ENCODE peak calls at places on chromosome 4, in four cellular contexts. One of them, this sample, is unnamed. For H3K4me1 and H3K36me3, the result is how much of the 10 kb centered on the place peaks cover.

GRCh38 chr4:126784966-126785580 is 847.7 kb upstream of the INTU start:
- DNase-seq in aorta: no peak
- DNase-seq in PC-3: no peak
- DNase-seq in HepG2: no peak
- DNase-seq in this sample: no peak

GRCh38 chr4:69167300-69167699 is 47.2 kb downstream of the UGT2B11 start:
- DNase-seq in HepG2: no peak
- DNase-seq in aorta: no peak
- DNase-seq in PC-3: no peak
- DNase-seq in this sample: no peak

GRCh38 chr4:144699565-144699964 is 53.6 kb downstream of the HHIP start:
- DNase-seq in aorta: no peak
- DNase-seq in HepG2: no peak
- DNase-seq in PC-3: peak
- DNase-seq in this sample: no peak

GRCh38 chr4:41129128-41129754 is 85.1 kb downstream of the APBB2 start:
- DNase-seq in PC-3: no peak
- DNase-seq in HepG2: no peak
- DNase-seq in aorta: no peak
- DNase-seq in this sample: no peak

GRCh38 chr4:122775039-122775438 is 42.5 kb downstream of the BBS12 start:
- DNase-seq in aorta: no peak
- DNase-seq in PC-3: no peak
- DNase-seq in HepG2: no peak
- DNase-seq in this sample: no peak

GRCh38 chr4:181845617-181846016 is 397.6 kb upstream of the TENM3 start:
- DNase-seq in aorta: no peak
- DNase-seq in HepG2: no peak
- DNase-seq in PC-3: no peak
- DNase-seq in this sample: no peak

GRCh38 chr4:57282556-57283310 is 172.5 kb upstream of the IGFBP7 start:
- DNase-seq in aorta: no peak
- DNase-seq in PC-3: no peak
- DNase-seq in HepG2: no peak
- DNase-seq in this sample: no peak

GRCh38 chr4:5780831-5781480 is 70.0 kb downstream of the EVC start:
- DNase-seq in HepG2: no peak
- DNase-seq in PC-3: no peak
- DNase-seq in aorta: no peak
- DNase-seq in this sample: peak

GRCh38 chr4:62804075-62804474 is 1603.9 kb downstream of the ADGRL3 start:
- DNase-seq in PC-3: no peak
- DNase-seq in HepG2: no peak
- DNase-seq in aorta: no peak
- DNase-seq in this sample: no peak

GRCh38 chr4:165440415-165440882 is 61.6 kb downstream of the CPE start:
- DNase-seq in PC-3: peak
- DNase-seq in aorta: no peak
- DNase-seq in HepG2: peak
- DNase-seq in this sample: no peak

GRCh38 chr4:75542824-75543223 is 13.0 kb upstream of the ODAPH start:
- DNase-seq in HepG2: no peak
- DNase-seq in PC-3: peak
- DNase-seq in aorta: no peak
- DNase-seq in this sample: no peak

GRCh38 chr4:183289688-183290087 is 30.4 kb downstream of the CLDN22 start:
- DNase-seq in HepG2: no peak
- DNase-seq in PC-3: no peak
- DNase-seq in aorta: no peak
- DNase-seq in this sample: no peak

GRCh38 chr4:71167083-71167482 is 171.7 kb upstream of the SLC4A4 start:
- DNase-seq in aorta: no peak
- DNase-seq in HepG2: no peak
- DNase-seq in PC-3: no peak
- DNase-seq in this sample: no peak

GRCh38 chr4:141782205-141782604 is 145.8 kb downstream of the IL15 start:
- DNase-seq in HepG2: no peak
- DNase-seq in PC-3: no peak
- DNase-seq in aorta: no peak
- DNase-seq in this sample: no peak

GRCh38 chr4:108731001-108731400 is 31.9 kb downstream of the ETNPPL start:
- DNase-seq in PC-3: no peak
- DNase-seq in HepG2: no peak
- DNase-seq in aorta: no peak
- DNase-seq in this sample: no peak

GRCh38 chr4:180057891-180058643 is 2185.1 kb upstream of the TENM3 start:
- DNase-seq in HepG2: no peak
- DNase-seq in PC-3: no peak
- DNase-seq in aorta: no peak
- DNase-seq in this sample: no peak

GRCh38 chr4:37976513-37976912 is 16.3 kb downstream of the PTTG2 start:
- DNase-seq in aorta: no peak
- DNase-seq in PC-3: no peak
- DNase-seq in HepG2: peak
- DNase-seq in this sample: no peak

GRCh38 chr4:128879971-128880370 is 70.5 kb downstream of the JADE1 start:
- DNase-seq in aorta: no peak
- DNase-seq in PC-3: no peak
- DNase-seq in HepG2: no peak
- DNase-seq in this sample: no peak

GRCh38 chr4:128879283-128879682 is 69.8 kb downstream of the JADE1 start:
- DNase-seq in HepG2: no peak
- DNase-seq in PC-3: no peak
- DNase-seq in aorta: no peak
- DNase-seq in this sample: no peak

GRCh38 chr4:128876194-128876593 is 66.7 kb downstream of the JADE1 start:
- DNase-seq in PC-3: no peak
- DNase-seq in aorta: no peak
- DNase-seq in HepG2: no peak
- DNase-seq in this sample: no peak

GRCh38 chr4:128877934-128878333 is 68.4 kb downstream of the JADE1 start:
- DNase-seq in PC-3: no peak
- DNase-seq in aorta: no peak
- DNase-seq in HepG2: no peak
- DNase-seq in this sample: no peak

GRCh38 chr4:128880662-128881061 is 71.2 kb downstream of the JADE1 start:
- DNase-seq in aorta: no peak
- DNase-seq in HepG2: no peak
- DNase-seq in PC-3: no peak
- DNase-seq in this sample: no peak
- H3K4me1 ChIP-seq in aorta: under half
- H3K4me1 ChIP-seq in HepG2: under half
- H3K4me1 ChIP-seq in PC-3: under half
- H3K4me1 ChIP-seq in this sample: under half

DNA sequence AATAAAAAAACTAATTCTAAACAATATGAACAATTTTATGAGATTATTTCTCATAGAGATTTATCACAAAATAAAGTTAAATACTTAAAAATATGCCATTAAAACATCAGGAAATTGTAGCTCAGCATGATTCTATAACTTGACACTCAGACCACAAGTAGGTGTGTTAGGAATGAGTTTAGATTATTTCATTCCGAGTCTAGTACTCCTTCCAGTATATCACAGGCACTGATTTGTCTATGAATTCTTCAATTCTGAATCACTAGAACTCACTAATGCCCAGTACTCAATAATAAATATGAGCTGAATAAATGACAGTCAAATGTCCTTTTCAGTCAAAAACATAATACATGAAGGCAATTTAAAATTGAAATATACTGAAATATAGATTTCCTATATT is 22.2 kb downstream of the BOD1L1 start:
- DNase-seq in PC-3: no peak
- DNase-seq in aorta: no peak
- DNase-seq in HepG2: no peak
- DNase-seq in this sample: no peak
- H3K36me3 ChIP-seq in PC-3: half or more
- H3K36me3 ChIP-seq in aorta: under half
- H3K36me3 ChIP-seq in HepG2: under half
- H3K36me3 ChIP-seq in this sample: half or more

GRCh38 chr4:26907731-26908599 is 47.3 kb downstream of the STIM2 start:
- DNase-seq in HepG2: no peak
- DNase-seq in aorta: no peak
- DNase-seq in PC-3: no peak
- DNase-seq in this sample: no peak
- H3K4me1 ChIP-seq in HepG2: under half
- H3K4me1 ChIP-seq in aorta: under half
- H3K4me1 ChIP-seq in PC-3: under half
- H3K4me1 ChIP-seq in this sample: under half

DNA sequence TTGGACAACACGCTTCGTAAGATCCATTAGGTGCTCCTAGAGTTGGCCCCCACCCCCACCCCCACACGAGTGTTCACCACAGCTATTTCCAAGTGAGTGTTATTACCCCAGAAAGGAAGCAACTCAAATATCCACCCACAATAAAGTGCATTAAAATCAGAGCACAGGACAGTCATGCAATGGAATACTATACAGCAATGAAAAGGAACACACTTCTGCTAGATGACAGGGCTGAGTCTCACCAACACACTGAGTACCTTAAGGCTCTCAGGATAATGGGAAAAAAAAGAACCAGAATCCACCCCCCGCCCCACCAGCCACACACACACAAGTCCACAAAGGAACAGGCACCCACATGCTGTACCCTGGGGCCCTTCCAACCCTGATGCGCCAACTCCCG is 21.0 kb downstream of the LRPAP1 start:
- DNase-seq in PC-3: no peak
- DNase-seq in HepG2: no peak
- DNase-seq in aorta: no peak
- DNase-seq in this sample: no peak
- H3K36me3 ChIP-seq in PC-3: under half
- H3K36me3 ChIP-seq in HepG2: under half
- H3K36me3 ChIP-seq in aorta: under half
- H3K36me3 ChIP-seq in this sample: half or more

GRCh38 chr4:7887415-7887814 is 52.2 kb downstream of the AFAP1 start:
- DNase-seq in PC-3: no peak
- DNase-seq in HepG2: no peak
- DNase-seq in aorta: no peak
- DNase-seq in this sample: no peak
- H3K4me1 ChIP-seq in PC-3: under half
- H3K4me1 ChIP-seq in HepG2: under half
- H3K4me1 ChIP-seq in aorta: under half
- H3K4me1 ChIP-seq in this sample: half or more

GRCh38 chr4:86670298-86670697 is 76.2 kb downstream of the PTPN13 start:
- DNase-seq in PC-3: no peak
- DNase-seq in HepG2: no peak
- DNase-seq in aorta: no peak
- DNase-seq in this sample: no peak

GRCh38 chr4:86670739-86671138 is 76.6 kb downstream of the PTPN13 start:
- DNase-seq in HepG2: no peak
- DNase-seq in PC-3: peak
- DNase-seq in aorta: no peak
- DNase-seq in this sample: no peak

GRCh38 chr4:86679441-86679840 is 85.3 kb downstream of the PTPN13 start:
- DNase-seq in HepG2: no peak
- DNase-seq in aorta: no peak
- DNase-seq in PC-3: no peak
- DNase-seq in this sample: no peak

DNA sequence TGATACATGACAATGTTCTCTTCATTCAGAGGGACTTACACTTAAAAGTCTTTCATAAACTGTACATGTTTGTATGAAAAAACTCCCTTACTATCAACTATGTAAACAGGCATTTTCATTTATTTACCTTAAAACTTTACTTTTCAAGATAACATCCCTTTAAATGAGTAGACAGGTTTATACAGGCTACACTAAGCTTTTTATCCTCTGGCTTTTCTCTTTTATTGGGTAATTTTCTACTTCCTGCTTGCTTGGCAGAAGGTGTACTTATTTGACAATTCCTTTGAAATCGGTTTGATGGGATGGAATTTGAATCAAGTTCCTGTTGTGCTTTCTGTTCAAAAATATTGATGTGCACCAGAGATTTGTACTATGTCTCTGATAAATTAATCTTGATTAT is 81.4 kb downstream of the PTPN13 start:
- DNase-seq in aorta: no peak
- DNase-seq in PC-3: peak
- DNase-seq in HepG2: peak
- DNase-seq in this sample: no peak
- H3K36me3 ChIP-seq in aorta: under half
- H3K36me3 ChIP-seq in PC-3: under half
- H3K36me3 ChIP-seq in HepG2: under half
- H3K36me3 ChIP-seq in this sample: under half

GRCh38 chr4:99652596-99653436 is 4.8 kb downstream of the C4orf54 start:
- DNase-seq in aorta: no peak
- DNase-seq in PC-3: no peak
- DNase-seq in HepG2: no peak
- DNase-seq in this sample: no peak
- H3K4me1 ChIP-seq in aorta: under half
- H3K4me1 ChIP-seq in PC-3: under half
- H3K4me1 ChIP-seq in HepG2: under half
- H3K4me1 ChIP-seq in this sample: under half

GRCh38 chr4:73589261-73589847 is 30.9 kb downstream of the RASSF6 start:
- DNase-seq in HepG2: no peak
- DNase-seq in PC-3: peak
- DNase-seq in aorta: no peak
- DNase-seq in this sample: no peak

GRCh38 chr4:73583661-73584060 is 36.6 kb downstream of the RASSF6 start:
- DNase-seq in PC-3: no peak
- DNase-seq in HepG2: no peak
- DNase-seq in aorta: no peak
- DNase-seq in this sample: no peak

GRCh38 chr4:73585345-73585744 is 34.9 kb downstream of the RASSF6 start:
- DNase-seq in aorta: no peak
- DNase-seq in PC-3: peak
- DNase-seq in HepG2: no peak
- DNase-seq in this sample: no peak

GRCh38 chr4:73588613-73589012 is 31.6 kb downstream of the RASSF6 start:
- DNase-seq in PC-3: no peak
- DNase-seq in HepG2: no peak
- DNase-seq in aorta: no peak
- DNase-seq in this sample: no peak

DNA sequence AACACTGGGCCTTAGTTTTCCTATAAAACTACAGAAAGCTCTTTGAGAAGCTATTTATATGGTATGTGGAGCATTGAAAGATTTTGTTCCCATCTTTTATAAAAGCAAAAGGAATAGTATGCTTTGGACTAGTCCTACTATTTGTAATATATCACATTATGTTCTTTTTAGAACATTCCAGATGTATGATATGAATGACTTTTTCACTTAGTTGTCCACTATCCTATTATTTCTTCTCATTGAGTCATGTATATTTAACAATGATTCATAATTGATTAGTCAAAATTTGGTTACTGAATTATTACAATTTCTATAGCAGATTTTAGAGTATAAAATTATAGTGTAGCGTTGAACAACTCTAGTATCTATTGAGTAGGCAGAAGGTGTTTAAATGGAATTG is 34.2 kb downstream of the RASSF6 start:
- DNase-seq in PC-3: peak
- DNase-seq in HepG2: no peak
- DNase-seq in aorta: no peak
- DNase-seq in this sample: no peak
- H3K36me3 ChIP-seq in PC-3: under half
- H3K36me3 ChIP-seq in HepG2: under half
- H3K36me3 ChIP-seq in aorta: under half
- H3K36me3 ChIP-seq in this sample: under half